ENCODE peak calls at places on chromosome 19, in four cellular contexts. I is stimulated activated CD8-positive, alpha-beta memory T cell treated with anti-CD3 and anti-CD28 coated beads, Interleukin-7, amount 100 ng/mL, for 1 hour; K is activated T-cell treated with anti-CD3 and anti-CD28 coated beads for 48 hours; G is NCI-H526. D is an unnamed sample.

GRCh38 chr19:40588926-40589569 is 12.1 kb upstream of the LTBP4 start:
- DNase-seq in I (no peak), K (no peak), G (no peak), D (no peak)

GRCh38 chr19:14138576-14139265 is 2.3 kb upstream of the ASF1B start:
- DNase-seq in I (no peak), K (no peak), G (no peak), D (no peak)

GRCh38 chr19:18391509-18392075 is 5.6 kb downstream of the GDF15 start:
- DNase-seq in I (no peak), K (no peak), G (no peak), D (no peak)

GRCh38 chr19:46574533-46574932 is 26.6 kb upstream of the CALM3 start:
- DNase-seq in I (no peak), K (peak; percentile 23), G (no peak), D (no peak)

GRCh38 chr19:41886761-41887710 is 4.1 kb downstream of the ARHGEF1 start:
- DNase-seq in I (no peak), K (no peak), G (no peak), D (no peak)

GRCh38 chr19:1501200-1501595 is 10.2 kb downstream of the REEP6 start:
- DNase-seq in I (no peak), K (no peak), G (no peak), D (no peak)

GRCh38 chr19:2523630-2524311 is 47.8 kb downstream of the GADD45B start:
- DNase-seq in I (no peak), K (no peak), G (no peak), D (no peak)

GRCh38 chr19:31438401-31439269 is 89.4 kb upstream of the TSHZ3 start:
- DNase-seq in I (no peak), K (no peak), G (no peak), D (no peak)

GRCh38 chr19:33394723-33395560 is 21.4 kb downstream of the CEBPG start:
- DNase-seq in I (no peak), K (no peak), G (no peak), D (no peak)

GRCh38 chr19:34926685-34927375 is at the start of gene ZNF30:
- DNase-seq in I (peak; percentile 61), K (peak; percentile 86), G (peak; percentile 98), D (peak; percentile 89)

GRCh38 chr19:49614096-49614857 is 23.3 kb downstream of the PRR12 start:
- DNase-seq in I (no peak), K (peak; percentile 33), G (no peak), D (no peak)

GRCh38 chr19:2813235-2814160 is 6.2 kb upstream of the ZNF554 start:
- DNase-seq in I (no peak), K (no peak), G (no peak), D (no peak)

GRCh38 chr19:43725468-43725867 is 9.6 kb downstream of the IRGC start:
- DNase-seq in I (no peak), K (no peak), G (no peak), D (no peak)

GRCh38 chr19:11088508-11089253 is 582 bp upstream of the LDLR start:
- DNase-seq in I (no peak), K (no peak), G (no peak), D (no peak)

GRCh38 chr19:58170860-58171259 is 12.0 kb upstream of the ZNF274 start:
- DNase-seq in I (no peak), K (no peak), G (no peak), D (no peak)

GRCh38 chr19:23946569-23946968 is 31.9 kb downstream of the ZNF726 start:
- DNase-seq in I (no peak), K (no peak), G (no peak), D (no peak)

D was measured in endothelial cell.